ENCODE peak calls at places on chromosome 4, in seven cellular contexts. Y is H1, Z is HCT116, L is GM12878, U is K562, W is SK-N-SH, B is HepG2. Q is an unnamed sample.

GRCh38 chr4:113958766-113959540 is 20.5 kb downstream of the ARSJ start:
- DNase-seq in Y (no peak), Z (peak), L (no peak), U (no peak), W (no peak), B (peak), Q (no peak)

GRCh38 chr4:70183168-70183939 is 12.2 kb upstream of the ODAM start:
- DNase-seq in Y (peak), Z (peak), L (no peak), U (peak), W (peak), B (peak), Q (no peak)

GRCh38 chr4:172168888-172169287 is 355.7 kb downstream of the GALNTL6 start:
- DNase-seq in Y (no peak), Z (no peak), L (no peak), U (no peak), W (no peak), B (no peak), Q (no peak)

GRCh38 chr4:141306331-141306730 is 85.6 kb downstream of the ZNF330 start:
- DNase-seq in Y (no peak), Z (no peak), L (no peak), U (no peak), W (no peak), B (no peak), Q (no peak)

GRCh38 chr4:175560628-175561027 is 251.4 kb downstream of the GPM6A start:
- DNase-seq in Y (no peak), Z (peak), L (no peak), U (no peak), W (peak), B (no peak), Q (no peak)

GRCh38 chr4:103786014-103786413 is 66.2 kb upstream of the TACR3 start:
- DNase-seq in Y (no peak), Z (peak), L (peak), U (peak), W (peak), B (peak), Q (peak)

GRCh38 chr4:17567267-17567666 is 9.7 kb upstream of the LAP3 start:
- DNase-seq in Y (no peak), Z (no peak), L (no peak), U (no peak), W (no peak), B (no peak), Q (no peak)

GRCh38 chr4:40831462-40831861 is 81.7 kb downstream of the NSUN7 start:
- DNase-seq in Y (no peak), Z (no peak), L (no peak), U (no peak), W (no peak), B (no peak), Q (no peak)

GRCh38 chr4:163544407-163545038 is 50.0 kb downstream of the TMA16 start:
- DNase-seq in Y (no peak), Z (no peak), L (no peak), U (peak), W (peak), B (peak), Q (no peak)

GRCh38 chr4:40628888-40629287 is 776 bp downstream of the RBM47 start:
- DNase-seq in Y (no peak), Z (no peak), L (no peak), U (no peak), W (no peak), B (no peak), Q (no peak)

GRCh38 chr4:55038176-55038890 is 87.1 kb downstream of the KDR start:
- DNase-seq in Y (no peak), Z (no peak), L (no peak), U (no peak), W (no peak), B (no peak), Q (no peak)

GRCh38 chr4:2977116-2978097 is 14.0 kb downstream of the GRK4 start:
- DNase-seq in Y (no peak), Z (no peak), L (no peak), U (peak), W (no peak), B (peak), Q (no peak)

GRCh38 chr4:100420571-100420970 is 97.3 kb downstream of the EMCN start:
- DNase-seq in Y (no peak), Z (no peak), L (no peak), U (no peak), W (no peak), B (no peak), Q (no peak)

GRCh38 chr4:100224701-100225100 is 34.4 kb upstream of the DDIT4L start:
- DNase-seq in Y (no peak), Z (no peak), L (no peak), U (no peak), W (no peak), B (no peak), Q (no peak)

GRCh38 chr4:129113919-129114318 is 18.0 kb downstream of the C4orf33 start:
- DNase-seq in Y (no peak), Z (no peak), L (no peak), U (no peak), W (no peak), B (no peak), Q (no peak)

GRCh38 chr4:56698329-56698728 is 17.2 kb upstream of the HOPX start:
- DNase-seq in Y (no peak), Z (no peak), L (no peak), U (no peak), W (no peak), B (no peak), Q (no peak)

GRCh38 chr4:54840430-54840829 is 182.7 kb downstream of the KIT start:
- DNase-seq in Y (no peak), Z (no peak), L (no peak), U (no peak), W (no peak), B (no peak), Q (no peak)

GRCh38 chr4:38673109-38673978 is 9.3 kb downstream of the KLF3 start:
- DNase-seq in Y (no peak), Z (peak), L (no peak), U (peak), W (peak), B (peak), Q (no peak)

GRCh38 chr4:173490817-173491518 is 39.1 kb downstream of the HAND2 start:
- DNase-seq in Y (no peak), Z (no peak), L (no peak), U (peak), W (no peak), B (peak), Q (no peak)

GRCh38 chr4:54402880-54403503 is 173.9 kb downstream of the PDGFRA start:
- DNase-seq in Y (no peak), Z (no peak), L (no peak), U (no peak), W (no peak), B (no peak), Q (no peak)

GRCh38 chr4:38162240-38162784 is 202.1 kb downstream of the PTTG2 start:
- DNase-seq in Y (no peak), Z (peak), L (no peak), U (no peak), W (peak), B (peak), Q (no peak)

GRCh38 chr4:123035239-123035638 is 112.8 kb upstream of the NUDT6 start:
- DNase-seq in Y (no peak), Z (no peak), L (no peak), U (no peak), W (no peak), B (no peak), Q (no peak)

GRCh38 chr4:16794816-16795445 is 103.5 kb downstream of the LDB2 start:
- DNase-seq in Y (peak), Z (peak), L (no peak), U (peak), W (peak), B (peak), Q (no peak)

GRCh38 chr4:156672924-156673323 is 298.7 kb downstream of the PDGFC start:
- DNase-seq in Y (no peak), Z (peak), L (no peak), U (no peak), W (no peak), B (no peak), Q (no peak)

GRCh38 chr4:151434183-151434860 is 25.3 kb downstream of the FHIP1A start:
- DNase-seq in Y (no peak), Z (no peak), L (no peak), U (no peak), W (no peak), B (no peak), Q (no peak)

GRCh38 chr4:52111995-52112394 is 60.9 kb downstream of the SPATA18 start:
- DNase-seq in Y (no peak), Z (no peak), L (no peak), U (no peak), W (no peak), B (no peak), Q (no peak)

GRCh38 chr4:52106701-52107100 is 55.6 kb downstream of the SPATA18 start:
- DNase-seq in Y (no peak), Z (no peak), L (no peak), U (no peak), W (no peak), B (no peak), Q (no peak)

GRCh38 chr4:52107336-52107735 is 56.2 kb downstream of the SPATA18 start:
- DNase-seq in Y (no peak), Z (no peak), L (no peak), U (no peak), W (no peak), B (no peak), Q (no peak)

GRCh38 chr4:52107745-52108144 is 56.6 kb downstream of the SPATA18 start:
- DNase-seq in Y (no peak), Z (no peak), L (no peak), U (no peak), W (no peak), B (no peak), Q (no peak)

GRCh38 chr4:52110171-52110570 is 59.1 kb downstream of the SPATA18 start:
- DNase-seq in Y (no peak), Z (no peak), L (no peak), U (no peak), W (no peak), B (no peak), Q (no peak)
- TF ChIP-seq JUND in Y (no peak), Z (no peak), L (no peak), U (no peak), W (no peak), B (no peak), Q (no peak)

GRCh38 chr4:44629280-44629866 is 22.1 kb downstream of the YIPF7 start:
- DNase-seq in Y (peak), Z (peak), L (peak), U (peak), W (peak), B (peak), Q (peak)
- TF ChIP-seq JUND in Y (no peak), Z (no peak), L (no peak), U (no peak), W (no peak), B (no peak), Q (no peak)

GRCh38 chr4:78732332-78733104 is 43.6 kb upstream of the BMP2K start:
- DNase-seq in Y (no peak), Z (no peak), L (no peak), U (peak), W (no peak), B (no peak), Q (no peak)

GRCh38 chr4:78737020-78737419 is 39.1 kb upstream of the BMP2K start:
- DNase-seq in Y (no peak), Z (no peak), L (peak), U (no peak), W (no peak), B (no peak), Q (no peak)

GRCh38 chr4:78737951-78738350 is 38.2 kb upstream of the BMP2K start:
- DNase-seq in Y (no peak), Z (no peak), L (no peak), U (no peak), W (no peak), B (no peak), Q (no peak)

GRCh38 chr4:78735697-78736096 is 40.5 kb upstream of the BMP2K start:
- DNase-seq in Y (no peak), Z (no peak), L (no peak), U (no peak), W (no peak), B (no peak), Q (no peak)

DNA sequence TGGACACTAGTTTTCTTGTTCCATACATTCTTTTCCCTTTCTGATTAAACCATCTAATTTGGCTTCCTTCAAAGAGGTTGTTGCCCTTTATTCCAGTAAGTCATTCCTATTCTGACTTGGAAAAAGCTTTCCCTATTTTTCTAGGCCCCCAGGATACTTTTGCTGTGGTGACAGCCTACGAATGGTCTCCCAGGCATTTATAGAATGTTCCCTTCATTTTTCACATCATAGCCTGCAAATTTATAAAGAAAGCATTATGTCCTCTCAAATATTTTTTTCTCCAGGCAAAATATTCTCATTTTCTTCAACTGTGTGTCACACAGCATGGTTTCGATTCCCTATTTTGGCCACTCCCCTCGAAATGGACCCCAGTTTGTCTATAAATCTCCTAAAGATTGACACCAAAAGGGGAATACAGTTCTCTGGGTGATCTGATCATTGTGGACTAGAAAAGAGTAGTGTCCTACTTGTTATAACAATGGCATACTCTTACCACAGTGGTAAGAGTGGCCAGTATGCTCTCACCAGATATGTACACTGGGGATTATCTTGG is 41.6 kb upstream of the BMP2K start:
- DNase-seq in Y (no peak), Z (no peak), L (no peak), U (no peak), W (no peak), B (no peak), Q (no peak)
- TF ChIP-seq JUND in Y (no peak), Z (no peak), L (no peak), U (no peak), W (no peak), B (no peak), Q (no peak)

GRCh38 chr4:4541040-4541631 is 712 bp downstream of the STX18 start:
- DNase-seq in Y (no peak), Z (no peak), L (peak), U (peak), W (no peak), B (peak), Q (peak)

GRCh38 chr4:4541661-4542570 is at the start of gene STX18:
- DNase-seq in Y (peak), Z (peak), L (peak), U (peak), W (peak), B (peak), Q (peak)

DNA sequence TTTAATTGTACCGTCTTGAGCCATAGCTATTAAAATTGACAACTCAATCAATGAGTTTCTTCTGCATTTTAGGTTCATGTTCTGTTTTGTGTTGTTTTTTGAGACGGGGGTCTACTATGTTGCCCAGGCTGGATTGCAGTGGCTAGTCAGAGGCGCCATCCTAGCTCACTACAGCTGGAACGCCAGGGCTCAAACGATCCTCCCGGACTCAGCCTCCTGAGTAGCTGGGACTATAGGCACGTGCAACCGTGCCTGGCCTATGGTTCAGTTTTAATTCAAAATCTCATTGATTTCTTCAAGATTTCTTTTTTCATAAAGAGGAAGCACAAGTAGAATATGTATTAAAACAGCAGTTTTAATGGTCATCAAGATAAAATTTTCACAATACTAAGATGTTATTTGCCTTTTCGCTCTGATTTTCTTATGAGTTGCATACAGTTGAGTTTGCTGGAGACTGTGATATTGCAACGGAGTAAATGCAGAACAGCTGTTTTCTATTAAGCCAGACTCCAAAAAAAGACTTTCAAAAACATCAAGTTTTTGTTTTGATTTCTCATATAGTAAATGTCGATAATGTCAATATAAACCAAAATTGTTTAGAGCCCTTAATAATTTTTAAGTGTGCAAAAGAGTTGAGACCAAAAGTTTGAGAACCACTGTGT is 1.1 kb upstream of the STX18 start:
- DNase-seq in Y (no peak), Z (no peak), L (no peak), U (no peak), W (peak), B (peak), Q (no peak)
- TF ChIP-seq JUND in Y (no peak), Z (no peak), L (no peak), U (no peak), W (no peak), B (no peak), Q (no peak)

DNA sequence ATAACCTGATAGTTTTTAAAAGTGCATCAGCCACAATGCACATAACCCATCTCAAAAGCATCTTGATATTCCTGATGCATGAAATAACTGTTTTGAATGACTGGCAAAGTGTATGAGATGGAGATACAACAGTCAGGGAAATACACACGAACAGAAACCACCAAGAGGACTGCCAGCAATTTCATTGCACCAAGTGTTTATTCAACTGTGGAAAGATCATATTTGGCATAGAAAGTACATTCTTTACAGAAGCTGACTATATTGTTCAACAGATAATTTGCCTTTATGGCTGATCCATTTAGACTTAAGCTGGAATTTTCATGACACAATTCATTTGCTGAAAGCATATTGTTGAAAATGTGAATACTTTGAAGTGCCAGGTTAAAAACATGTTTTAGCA is 139.5 kb downstream of the SLIT2 start:
- DNase-seq in Y (no peak), Z (no peak), L (no peak), U (no peak), W (no peak), B (no peak), Q (no peak)
- TF ChIP-seq JUND in Y (no peak), Z (no peak), L (no peak), U (no peak), W (no peak), B (no peak), Q (no peak)